ENCODE peak calls at places on chromosomes 7 and 10, in six cellular contexts. T, Y, V, R, J and E are unnamed samples.

GRCh38 chr7:30659312-30659711 is 22.9 kb downstream of the CRHR2 start:
- DNase-seq in V (no peak), J (no peak), R (peak; percentile 7), Y (no peak), T (no peak), E (peak; percentile 23)

GRCh38 chr7:85510287-85510686 is 323.4 kb upstream of the SEMA3D start:
- DNase-seq in Y (no peak), J (no peak), V (no peak), T (no peak), R (no peak), E (no peak)

GRCh38 chr7:155298834-155299538 is 1.3 kb downstream of the INSIG1 start:
- DNase-seq in Y (peak; percentile 95), R (peak; percentile 99), J (peak; percentile 87), V (peak; percentile 96), T (peak; percentile 87), E (peak; percentile 97)

GRCh38 chr10:8800426-8800825 is 745.9 kb downstream of the GATA3 start:
- DNase-seq in J (no peak), Y (no peak), V (no peak), R (no peak), T (no peak), E (no peak)

GRCh38 chr7:22214000-22214399 is 143.0 kb downstream of the RAPGEF5 start:
- DNase-seq in V (no peak), T (no peak), J (no peak), R (no peak), Y (no peak), E (no peak)

GRCh38 chr10:9634466-9634865 is 1383.2 kb upstream of the CELF2 start:
- DNase-seq in Y (no peak), R (peak; percentile 87), V (no peak), T (no peak), J (no peak), E (no peak)

GRCh38 chr7:73773700-73774517 is 3.8 kb upstream of the CLDN3 start:
- DNase-seq in T (no peak), J (no peak), Y (no peak), R (no peak), V (no peak), E (no peak)

GRCh38 chr10:33986515-33986914 is 652.0 kb upstream of the NRP1 start:
- DNase-seq in V (no peak), R (no peak), T (no peak), Y (no peak), J (no peak), E (no peak)

GRCh38 chr7:98354052-98354451 is 46.8 kb downstream of the BAIAP2L1 start:
- DNase-seq in J (no peak), R (no peak), V (no peak), T (no peak), Y (no peak), E (no peak)

GRCh38 chr10:114795039-114795438 is 26.5 kb upstream of the FHIP2A start:
- DNase-seq in V (no peak), T (no peak), Y (no peak), J (no peak), R (peak; percentile 10), E (no peak)

GRCh38 chr7:32116436-32116835 is 46.2 kb upstream of the PDE1C start:
- DNase-seq in V (no peak), R (no peak), Y (no peak), J (no peak), T (no peak), E (no peak)

GRCh38 chr7:96380111-96380512 is 58.2 kb upstream of the SLC25A13 start:
- DNase-seq in R (no peak), Y (peak; percentile 51), T (no peak), J (no peak), V (no peak), E (no peak)

GRCh38 chr7:121029302-121029701 is 40.8 kb downstream of the CPED1 start:
- DNase-seq in Y (no peak), R (no peak), J (no peak), V (no peak), T (no peak), E (no peak)

GRCh38 chr7:101913876-101914275 is 96.5 kb downstream of the CUX1 start:
- DNase-seq in Y (no peak), V (no peak), J (no peak), T (no peak), R (peak; percentile 47), E (no peak)

GRCh38 chr7:13834328-13834761 is 155.1 kb downstream of the ETV1 start:
- DNase-seq in Y (no peak), V (no peak), T (no peak), J (no peak), R (no peak), E (no peak)

GRCh38 chr7:96157856-96158255 is 164.0 kb downstream of the SLC25A13 start:
- DNase-seq in J (no peak), V (no peak), Y (no peak), T (no peak), R (no peak), E (no peak)

GRCh38 chr7:101169838-101170531 is 4.6 kb upstream of the VGF start:
- DNase-seq in J (no peak), V (peak; percentile 80), Y (peak; percentile 81), R (peak; percentile 56), T (peak; percentile 29), E (peak; percentile 79)

GRCh38 chr10:28939352-28940157 is 262.2 kb downstream of the BAMBI start:
- DNase-seq in V (peak; percentile 69), T (peak; percentile 44), R (peak; percentile 85), Y (peak; percentile 88), J (no peak), E (peak; percentile 81)

GRCh38 chr7:12244129-12244528 is 33.0 kb downstream of the TMEM106B start:
- DNase-seq in T (no peak), J (no peak), R (peak; percentile 27), Y (peak; percentile 69), V (no peak), E (no peak)

GRCh38 chr10:47254611-47255010 is 45.4 kb upstream of the GDF10 start:
- DNase-seq in T (no peak), R (peak; percentile 6), V (no peak), J (no peak), Y (no peak), E (no peak)

GRCh38 chr7:68783671-68784070 is 814.6 kb upstream of the AUTS2 start:
- DNase-seq in T (no peak), Y (no peak), J (no peak), R (peak; percentile 32), V (no peak), E (no peak)

GRCh38 chr7:44400033-44400511 is 74.7 kb upstream of the CAMK2B start:
- DNase-seq in Y (peak; percentile 17), T (no peak), R (no peak), V (no peak), J (no peak), E (no peak)

GRCh38 chr10:60425392-60426110 is 35.9 kb upstream of the ANK3 start:
- DNase-seq in Y (no peak), R (peak; percentile 93), V (no peak), T (no peak), J (no peak), E (no peak)

GRCh38 chr7:12458520-12459131 is 55.0 kb upstream of the VWDE start:
- DNase-seq in T (no peak), Y (no peak), R (peak; percentile 28), J (no peak), V (no peak), E (no peak)

GRCh38 chr10:117131390-117132327 is 6.4 kb downstream of the VAX1 start:
- DNase-seq in V (no peak), Y (peak; percentile 61), T (no peak), R (no peak), J (no peak), E (no peak)

GRCh38 chr7:134276951-134277350 is 39.8 kb downstream of the SLC35B4 start:
- DNase-seq in R (no peak), T (no peak), Y (no peak), V (no peak), J (no peak), E (no peak)

GRCh38 chr10:69848454-69848853 is 46.7 kb downstream of the COL13A1 start:
- DNase-seq in V (no peak), R (no peak), Y (no peak), J (no peak), T (no peak), E (no peak)

GRCh38 chr10:60778978-60779668 is 845 bp downstream of the CDK1 start:
- DNase-seq in Y (no peak), J (no peak), V (no peak), T (no peak), R (peak; percentile 20), E (no peak)

GRCh38 chr10:1403508-1404230 is 333.7 kb downstream of the ADARB2 start:
- DNase-seq in J (no peak), T (no peak), Y (peak; percentile 64), V (no peak), R (no peak), E (no peak)

GRCh38 chr7:67371429-67372305 is 375.0 kb downstream of the TYW1 start:
- DNase-seq in Y (peak; percentile 84), J (no peak), R (peak; percentile 46), T (no peak), V (peak; percentile 59), E (peak; percentile 51)
- TF ChIP-seq CTCF in Y (peak; percentile 88), J (peak; percentile 72), R (peak; percentile 83), T (peak; percentile 81), V (peak; percentile 82), E (peak; percentile 75)

GRCh38 chr10:63722537-63722936 is 201.3 kb downstream of the REEP3 start:
- DNase-seq in J (no peak), V (peak; percentile 43), Y (no peak), T (no peak), R (peak; percentile 89), E (peak; percentile 66)
- H3K4me1 ChIP-seq in J (no peaks in the 10 kb centered on the region), V (peaks cover 3% of the 10 kb centered on the region), Y (no peaks in the 10 kb centered on the region), T (no peaks in the 10 kb centered on the region), R (no peaks in the 10 kb centered on the region), E (no peaks in the 10 kb centered on the region)

GRCh38 chr7:63030061-63030460 is 968.6 kb upstream of the ZNF722 start:
- DNase-seq in R (no peak), T (no peak), Y (peak; percentile 8), J (no peak), V (no peak), E (no peak)
- H3K9me3 ChIP-seq in R (no peaks in the 10 kb centered on the region), T (no peaks in the 10 kb centered on the region), Y (peaks cover 96% of the 10 kb centered on the region), J (no peaks in the 10 kb centered on the region), V (peaks cover 6% of the 10 kb centered on the region), E (no peaks in the 10 kb centered on the region)

GRCh38 chr7:17680943-17681351 is 259.3 kb downstream of the SNX13 start:
- DNase-seq in J (no peak), V (no peak), T (no peak), Y (no peak), R (no peak), E (no peak)
- TF ChIP-seq CTCF in J (peak; percentile 44), V (peak; percentile 56), T (peak; percentile 67), Y (peak; percentile 60), R (peak; percentile 29), E (peak; percentile 42)

DNA sequence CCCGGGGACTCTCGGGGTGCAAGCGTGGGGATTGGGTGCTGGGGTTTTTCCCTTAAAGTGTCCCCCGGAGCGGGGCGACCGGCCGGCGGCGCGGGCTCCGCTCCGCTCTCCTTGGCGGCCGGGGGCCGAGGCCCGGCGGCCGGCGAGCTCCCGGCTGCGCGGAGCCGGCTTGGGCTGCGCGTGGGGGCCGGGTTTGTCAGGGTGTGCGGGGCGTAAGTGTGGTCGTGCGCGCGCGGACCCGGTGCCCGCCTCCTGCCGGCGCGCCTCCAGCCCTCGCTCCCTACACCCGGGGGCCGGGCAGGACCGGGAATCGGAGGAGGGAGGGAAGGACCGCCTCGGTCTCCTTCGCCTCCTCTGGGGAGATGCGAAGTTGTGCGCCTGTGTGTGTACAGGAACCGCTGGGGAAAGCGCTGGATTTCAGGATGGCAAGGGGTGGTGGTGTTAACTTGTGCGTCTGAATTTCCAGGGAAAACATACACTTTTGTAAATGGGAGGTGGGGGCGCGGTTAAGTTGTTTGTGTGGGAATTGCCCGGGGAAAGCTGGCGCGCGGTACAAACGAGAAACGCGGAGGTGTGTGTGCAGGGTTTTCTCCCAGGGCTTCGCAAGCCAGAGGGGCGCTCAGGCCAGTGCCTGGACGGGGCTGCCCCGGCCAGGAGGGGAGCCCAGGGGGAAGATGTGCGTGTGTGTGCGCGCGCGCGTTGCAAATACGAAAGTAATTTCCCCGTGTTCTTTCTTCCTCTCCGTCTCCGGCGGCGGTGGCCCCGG is 742 bp downstream of the ZMIZ1 start:
- DNase-seq in V (peak; percentile 79), T (no peak), J (no peak), Y (no peak), R (peak; percentile 44), E (peak; percentile 60)
- H3K4me1 ChIP-seq in V (peaks cover 37% of the 10 kb centered on the region), T (peaks cover 32% of the 10 kb centered on the region), J (peaks cover 40% of the 10 kb centered on the region), Y (peaks cover 20% of the 10 kb centered on the region), R (peaks cover 23% of the 10 kb centered on the region), E (peaks cover 37% of the 10 kb centered on the region)